ENCODE peak calls at places on chromosome 1, in seven cellular contexts. P is AG20443; G is left lung; J is cerebellum; Q is EH; H is stimulated activated CD4-positive, alpha-beta T cell treated with anti-CD3 and anti-CD28 coated beads, Interleukin-4, amount 100 ng/mL, for 24 hours; X is fibroblast of the aortic adventitia. O is an unnamed sample.

GRCh38 chr1:103457856-103458255 is 67.6 kb upstream of the RNPC3 start:
- DNase-seq in Q (no peak), G (no peak), P (no peak), X (peak; percentile 1), H (no peak), J (no peak), O (peak; percentile 27)

GRCh38 chr1:67058761-67059160 is 4.8 kb upstream of the SLC35D1 start:
- DNase-seq in G (no peak), Q (peak; percentile 50), H (no peak), J (no peak), X (no peak), P (no peak), O (no peak)

GRCh38 chr1:63487336-63488065 is 35.5 kb downstream of the ITGB3BP start:
- DNase-seq in X (peak; percentile 20), G (no peak), Q (peak; percentile 67), P (no peak), H (no peak), J (no peak), O (no peak)

GRCh38 chr1:113809651-113810602 is 2.3 kb downstream of the RSBN1 start:
- DNase-seq in X (no peak), J (no peak), Q (peak; percentile 75), H (no peak), P (peak; percentile 7), G (no peak), O (no peak)

GRCh38 chr1:8276173-8276914 is 41.6 kb upstream of the SLC45A1 start:
- DNase-seq in Q (peak; percentile 6), P (no peak), X (no peak), H (no peak), G (no peak), J (no peak), O (no peak)

GRCh38 chr1:202274611-202275010 is 67.1 kb downstream of the UBE2T start:
- DNase-seq in G (no peak), H (peak; percentile 42), Q (peak; percentile 60), J (no peak), X (peak; percentile 32), P (peak; percentile 40), O (peak; percentile 7)

GRCh38 chr1:12851779-12852178 is 3.3 kb upstream of the HNRNPCL1 start:
- DNase-seq in H (no peak), X (peak; percentile 30), G (no peak), Q (peak; percentile 22), J (no peak), P (peak; percentile 43), O (no peak)

GRCh38 chr1:46406881-46407608 is 12.9 kb downstream of the FAAH start:
- DNase-seq in H (no peak), P (no peak), G (no peak), Q (peak; percentile 23), X (no peak), J (peak; percentile 31), O (peak; percentile 27)

GRCh38 chr1:202014915-202015676 is 4.7 kb downstream of the ELF3 start:
- DNase-seq in Q (no peak), X (no peak), G (no peak), P (no peak), H (no peak), J (no peak), O (no peak)

GRCh38 chr1:28519946-28520725 is 14.3 kb downstream of the RCC1 start:
- DNase-seq in G (no peak), X (no peak), Q (no peak), H (no peak), J (no peak), P (no peak), O (no peak)

GRCh38 chr1:229883504-229884200 is 183.4 kb upstream of the GALNT2 start:
- DNase-seq in X (no peak), Q (no peak), G (no peak), P (peak; percentile 5), H (no peak), J (no peak), O (no peak)

GRCh38 chr1:109091196-109092193 is 931 bp downstream of the TMEM167B start:
- DNase-seq in Q (peak; percentile 54), J (no peak), P (peak; percentile 62), X (peak; percentile 39), G (no peak), H (no peak), O (no peak)

GRCh38 chr1:85554630-85555327 is 25.8 kb upstream of the CCN1 start:
- DNase-seq in G (no peak), H (no peak), P (peak; percentile 37), Q (peak; percentile 89), X (peak; percentile 68), J (no peak), O (no peak)

GRCh38 chr1:26768755-26769154 is 19.0 kb upstream of the PIGV start:
- DNase-seq in J (no peak), G (no peak), P (peak; percentile 57), H (no peak), X (peak; percentile 67), Q (peak; percentile 94), O (no peak)

GRCh38 chr1:8370046-8370881 is 52.4 kb downstream of the SLC45A1 start:
- DNase-seq in J (peak; percentile 64), X (no peak), G (no peak), P (no peak), H (no peak), Q (peak; percentile 32), O (peak; percentile 72)

GRCh38 chr1:203450541-203451149 is 25.0 kb upstream of the PRELP start:
- DNase-seq in X (no peak), G (no peak), J (no peak), Q (no peak), H (no peak), P (no peak), O (no peak)

GRCh38 chr1:106768501-106768900 is 288.0 kb upstream of the PRMT6 start:
- DNase-seq in P (peak; percentile 29), J (no peak), Q (no peak), H (no peak), X (peak; percentile 70), G (no peak), O (no peak)

GRCh38 chr1:36638268-36638667 is 155.6 kb upstream of the CSF3R start:
- DNase-seq in H (no peak), G (no peak), Q (peak; percentile 51), J (no peak), X (peak; percentile 43), P (peak; percentile 25), O (no peak)

GRCh38 chr1:149929847-149930246 is 2.2 kb upstream of the SF3B4 start:
- DNase-seq in X (no peak), G (no peak), P (no peak), H (no peak), J (no peak), Q (no peak), O (no peak)

GRCh38 chr1:220044683-220045355 is 1.5 kb downstream of the EPRS1 start:
- DNase-seq in X (peak; percentile 26), Q (no peak), J (no peak), G (no peak), P (no peak), H (no peak), O (peak; percentile 4)

GRCh38 chr1:64811131-64811530 is 66.3 kb downstream of the RAVER2 start:
- DNase-seq in J (no peak), X (no peak), G (no peak), H (no peak), P (no peak), Q (no peak), O (no peak)

GRCh38 chr1:173152585-173152984 is 54.5 kb downstream of the TNFSF4 start:
- DNase-seq in H (no peak), J (no peak), X (no peak), Q (no peak), P (no peak), G (no peak), O (no peak)

GRCh38 chr1:16110884-16111283 is 37.4 kb upstream of the FAM131C start:
- DNase-seq in P (no peak), G (peak; percentile 29), Q (no peak), H (no peak), J (no peak), X (no peak), O (no peak)

GRCh38 chr1:7333094-7333493 is 438.0 kb upstream of the VAMP3 start:
- DNase-seq in X (no peak), G (no peak), P (no peak), J (no peak), Q (no peak), H (no peak), O (no peak)

GRCh38 chr1:232950919-232951579 is 638 bp downstream of the NTPCR start:
- DNase-seq in X (peak; percentile 24), Q (peak; percentile 30), J (peak; percentile 27), H (peak; percentile 16), P (peak; percentile 18), G (no peak), O (peak; percentile 61)

GRCh38 chr1:200908158-200908868 is 13.6 kb downstream of the INAVA start:
- DNase-seq in G (no peak), J (no peak), H (no peak), P (no peak), Q (no peak), X (no peak), O (no peak)

GRCh38 chr1:152926091-152926490 is 17.7 kb downstream of the IVL start:
- DNase-seq in Q (peak; percentile 59), P (peak; percentile 54), H (no peak), X (peak; percentile 46), J (no peak), G (no peak), O (no peak)

GRCh38 chr1:204255966-204256365 is 42.2 kb upstream of the GOLT1A start:
- DNase-seq in X (peak; percentile 46), H (no peak), G (no peak), J (no peak), Q (peak; percentile 67), P (peak; percentile 62), O (no peak)

GRCh38 chr1:234536756-234537155 is 57.8 kb upstream of the TARBP1 start:
- DNase-seq in Q (no peak), X (no peak), H (no peak), G (no peak), J (no peak), P (no peak), O (no peak)

GRCh38 chr1:204065986-204066300 is 7.0 kb upstream of the SOX13 start:
- DNase-seq in G (no peak), X (no peak), P (no peak), H (no peak), J (no peak), Q (no peak), O (no peak)

GRCh38 chr1:64403331-64403730 is 66.6 kb upstream of the CACHD1 start:
- DNase-seq in Q (peak; percentile 6), J (no peak), H (no peak), X (no peak), G (no peak), P (peak; percentile 39), O (no peak)

GRCh38 chr1:35807614-35808375 is at the start of gene AGO4:
- DNase-seq in G (peak; percentile 93), X (peak; percentile 35), H (peak; percentile 25), P (peak; percentile 88), Q (peak; percentile 59), J (peak; percentile 77), O (peak; percentile 66)

GRCh38 chr1:212976586-212976985 is 26.2 kb downstream of the VASH2 start:
- DNase-seq in P (no peak), X (no peak), H (no peak), Q (no peak), J (no peak), G (no peak), O (no peak)

GRCh38 chr1:14190508-14190907 is 408.0 kb upstream of the KAZN start:
- DNase-seq in G (no peak), Q (no peak), P (peak; percentile 22), J (no peak), H (no peak), X (no peak), O (no peak)

GRCh38 chr1:209318302-209319056 is 265.0 kb upstream of the CAMK1G start:
- DNase-seq in J (no peak), P (no peak), Q (peak; percentile 45), H (no peak), X (peak; percentile 18), G (no peak), O (no peak)

GRCh38 chr1:232011961-232012360 is 385.4 kb downstream of the DISC1 start:
- DNase-seq in X (no peak), P (peak; percentile 20), H (no peak), J (no peak), G (no peak), Q (peak; percentile 45), O (no peak)

GRCh38 chr1:107389410-107390075 is 248.7 kb downstream of the NTNG1 start:
- DNase-seq in H (no peak), Q (no peak), J (no peak), P (peak; percentile 52), G (no peak), X (no peak), O (no peak)

GRCh38 chr1:180581635-180582039 is 22.9 kb downstream of the OVAAL start:
- DNase-seq in Q (peak; percentile 74), H (no peak), P (peak; percentile 76), J (no peak), G (no peak), X (peak; percentile 82), O (no peak)